ENCODE peak calls at places on chromosomes 13 and 19, in eight cellular contexts. One of them, this sample, is unnamed.

GRCh38 chr19:44597131-44597491 is 16.3 kb upstream of the IGSF23 start:
- DNase-seq in GM23248: no peak
- DNase-seq in stimulated activated CD4-positive, alpha-beta T cell treated with anti-CD3 and anti-CD28 coated beads, Interleukin-2, amount 100 ng/mL, for 24 hours: no peak
- DNase-seq in HS-5: no peak
- DNase-seq in AG08396: no peak
- DNase-seq in Daoy: no peak
- DNase-seq in NCI-H2171: no peak
- DNase-seq in MV-4-11: no peak
- DNase-seq in this sample: no peak

GRCh38 chr13:73883162-73883561 is 251.0 kb downstream of the KLF12 start:
- DNase-seq in NCI-H2171: no peak
- DNase-seq in stimulated activated CD4-positive, alpha-beta T cell treated with anti-CD3 and anti-CD28 coated beads, Interleukin-2, amount 100 ng/mL, for 24 hours: no peak
- DNase-seq in MV-4-11: no peak
- DNase-seq in Daoy: no peak
- DNase-seq in GM23248: no peak
- DNase-seq in HS-5: no peak
- DNase-seq in AG08396: no peak
- DNase-seq in this sample: no peak

GRCh38 chr13:35475960-35476943 is at the start of gene MAB21L1:
- DNase-seq in stimulated activated CD4-positive, alpha-beta T cell treated with anti-CD3 and anti-CD28 coated beads, Interleukin-2, amount 100 ng/mL, for 24 hours: peak; percentile 5
- DNase-seq in GM23248: peak; percentile 89
- DNase-seq in MV-4-11: peak; percentile 59
- DNase-seq in AG08396: peak; percentile 58
- DNase-seq in Daoy: peak; percentile 68
- DNase-seq in NCI-H2171: no peak
- DNase-seq in HS-5: no peak
- DNase-seq in this sample: peak; percentile 78

GRCh38 chr19:51034704-51035103 is at the start of gene KLK12:
- DNase-seq in MV-4-11: no peak
- DNase-seq in stimulated activated CD4-positive, alpha-beta T cell treated with anti-CD3 and anti-CD28 coated beads, Interleukin-2, amount 100 ng/mL, for 24 hours: no peak
- DNase-seq in HS-5: no peak
- DNase-seq in Daoy: no peak
- DNase-seq in NCI-H2171: no peak
- DNase-seq in GM23248: no peak
- DNase-seq in AG08396: no peak
- DNase-seq in this sample: no peak

GRCh38 chr13:36369268-36370107 is 23.3 kb upstream of the SPART start:
- DNase-seq in stimulated activated CD4-positive, alpha-beta T cell treated with anti-CD3 and anti-CD28 coated beads, Interleukin-2, amount 100 ng/mL, for 24 hours: no peak
- DNase-seq in Daoy: no peak
- DNase-seq in NCI-H2171: no peak
- DNase-seq in AG08396: no peak
- DNase-seq in HS-5: no peak
- DNase-seq in MV-4-11: no peak
- DNase-seq in GM23248: no peak
- DNase-seq in this sample: peak; percentile 82

GRCh38 chr13:21837841-21838551 is 167.1 kb downstream of the FGF9 start:
- DNase-seq in HS-5: peak; percentile 5
- DNase-seq in MV-4-11: peak; percentile 49
- DNase-seq in Daoy: no peak
- DNase-seq in GM23248: peak; percentile 54
- DNase-seq in stimulated activated CD4-positive, alpha-beta T cell treated with anti-CD3 and anti-CD28 coated beads, Interleukin-2, amount 100 ng/mL, for 24 hours: no peak
- DNase-seq in AG08396: peak; percentile 41
- DNase-seq in NCI-H2171: no peak
- DNase-seq in this sample: no peak

GRCh38 chr13:109271991-109272454 is 514.4 kb downstream of the IRS2 start:
- DNase-seq in NCI-H2171: no peak
- DNase-seq in HS-5: no peak
- DNase-seq in Daoy: peak; percentile 56
- DNase-seq in AG08396: no peak
- DNase-seq in stimulated activated CD4-positive, alpha-beta T cell treated with anti-CD3 and anti-CD28 coated beads, Interleukin-2, amount 100 ng/mL, for 24 hours: no peak
- DNase-seq in MV-4-11: no peak
- DNase-seq in GM23248: peak; percentile 78
- DNase-seq in this sample: peak; percentile 73

GRCh38 chr19:38917921-38918491 is 6.0 kb upstream of the CCER2 start:
- DNase-seq in Daoy: no peak
- DNase-seq in MV-4-11: peak; percentile 20
- DNase-seq in GM23248: peak; percentile 30
- DNase-seq in AG08396: peak; percentile 44
- DNase-seq in HS-5: no peak
- DNase-seq in stimulated activated CD4-positive, alpha-beta T cell treated with anti-CD3 and anti-CD28 coated beads, Interleukin-2, amount 100 ng/mL, for 24 hours: no peak
- DNase-seq in NCI-H2171: no peak
- DNase-seq in this sample: peak; percentile 23

GRCh38 chr19:45528744-45529453 is 21.6 kb downstream of the VASP start:
- DNase-seq in HS-5: no peak
- DNase-seq in GM23248: no peak
- DNase-seq in Daoy: no peak
- DNase-seq in NCI-H2171: peak; percentile 77
- DNase-seq in AG08396: no peak
- DNase-seq in stimulated activated CD4-positive, alpha-beta T cell treated with anti-CD3 and anti-CD28 coated beads, Interleukin-2, amount 100 ng/mL, for 24 hours: peak; percentile 31
- DNase-seq in MV-4-11: no peak
- DNase-seq in this sample: no peak

GRCh38 chr13:43687038-43687437 is 99.7 kb downstream of the ENOX1 start:
- DNase-seq in MV-4-11: no peak
- DNase-seq in AG08396: no peak
- DNase-seq in stimulated activated CD4-positive, alpha-beta T cell treated with anti-CD3 and anti-CD28 coated beads, Interleukin-2, amount 100 ng/mL, for 24 hours: no peak
- DNase-seq in NCI-H2171: no peak
- DNase-seq in Daoy: no peak
- DNase-seq in GM23248: no peak
- DNase-seq in HS-5: no peak
- DNase-seq in this sample: no peak

GRCh38 chr13:97240789-97241734 is 18.9 kb downstream of the MBNL2 start:
- DNase-seq in AG08396: no peak
- DNase-seq in stimulated activated CD4-positive, alpha-beta T cell treated with anti-CD3 and anti-CD28 coated beads, Interleukin-2, amount 100 ng/mL, for 24 hours: no peak
- DNase-seq in GM23248: no peak
- DNase-seq in MV-4-11: no peak
- DNase-seq in Daoy: no peak
- DNase-seq in HS-5: no peak
- DNase-seq in NCI-H2171: no peak
- DNase-seq in this sample: no peak

GRCh38 chr19:12596485-12596884 is 14.1 kb downstream of the ZNF490 start:
- DNase-seq in NCI-H2171: no peak
- DNase-seq in Daoy: no peak
- DNase-seq in AG08396: no peak
- DNase-seq in stimulated activated CD4-positive, alpha-beta T cell treated with anti-CD3 and anti-CD28 coated beads, Interleukin-2, amount 100 ng/mL, for 24 hours: no peak
- DNase-seq in MV-4-11: no peak
- DNase-seq in GM23248: no peak
- DNase-seq in HS-5: no peak
- DNase-seq in this sample: no peak

GRCh38 chr13:69553976-69554375 is 553.6 kb upstream of the ATXN8OS start:
- DNase-seq in GM23248: no peak
- DNase-seq in AG08396: no peak
- DNase-seq in HS-5: no peak
- DNase-seq in stimulated activated CD4-positive, alpha-beta T cell treated with anti-CD3 and anti-CD28 coated beads, Interleukin-2, amount 100 ng/mL, for 24 hours: no peak
- DNase-seq in MV-4-11: no peak
- DNase-seq in Daoy: no peak
- DNase-seq in NCI-H2171: no peak
- DNase-seq in this sample: no peak

GRCh38 chr13:100298116-100298681 is 209.3 kb downstream of the PCCA start:
- DNase-seq in AG08396: no peak
- DNase-seq in HS-5: no peak
- DNase-seq in MV-4-11: no peak
- DNase-seq in GM23248: no peak
- DNase-seq in stimulated activated CD4-positive, alpha-beta T cell treated with anti-CD3 and anti-CD28 coated beads, Interleukin-2, amount 100 ng/mL, for 24 hours: no peak
- DNase-seq in Daoy: no peak
- DNase-seq in NCI-H2171: no peak
- DNase-seq in this sample: no peak

GRCh38 chr13:41075034-41075433 is 13.7 kb downstream of the WBP4 start:
- DNase-seq in GM23248: peak; percentile 69
- DNase-seq in Daoy: no peak
- DNase-seq in MV-4-11: no peak
- DNase-seq in NCI-H2171: no peak
- DNase-seq in HS-5: no peak
- DNase-seq in AG08396: peak; percentile 38
- DNase-seq in stimulated activated CD4-positive, alpha-beta T cell treated with anti-CD3 and anti-CD28 coated beads, Interleukin-2, amount 100 ng/mL, for 24 hours: peak; percentile 20
- DNase-seq in this sample: peak; percentile 20

GRCh38 chr13:73938375-73939070 is 195.7 kb downstream of the KLF12 start:
- DNase-seq in MV-4-11: no peak
- DNase-seq in stimulated activated CD4-positive, alpha-beta T cell treated with anti-CD3 and anti-CD28 coated beads, Interleukin-2, amount 100 ng/mL, for 24 hours: no peak
- DNase-seq in AG08396: peak; percentile 58
- DNase-seq in GM23248: peak; percentile 90
- DNase-seq in Daoy: peak; percentile 68
- DNase-seq in HS-5: peak; percentile 39
- DNase-seq in NCI-H2171: no peak
- DNase-seq in this sample: peak; percentile 65

GRCh38 chr13:95643814-95644598 is 500 bp downstream of the DZIP1 start:
- DNase-seq in Daoy: peak; percentile 49
- DNase-seq in HS-5: no peak
- DNase-seq in NCI-H2171: peak; percentile 41
- DNase-seq in stimulated activated CD4-positive, alpha-beta T cell treated with anti-CD3 and anti-CD28 coated beads, Interleukin-2, amount 100 ng/mL, for 24 hours: peak; percentile 11
- DNase-seq in MV-4-11: no peak
- DNase-seq in GM23248: peak; percentile 74
- DNase-seq in AG08396: peak; percentile 45
- DNase-seq in this sample: peak; percentile 40

GRCh38 chr13:49977992-49978391 is 18.9 kb upstream of the TRIM13 start:
- DNase-seq in GM23248: no peak
- DNase-seq in stimulated activated CD4-positive, alpha-beta T cell treated with anti-CD3 and anti-CD28 coated beads, Interleukin-2, amount 100 ng/mL, for 24 hours: no peak
- DNase-seq in NCI-H2171: no peak
- DNase-seq in AG08396: no peak
- DNase-seq in MV-4-11: peak; percentile 47
- DNase-seq in Daoy: no peak
- DNase-seq in HS-5: no peak
- DNase-seq in this sample: no peak

GRCh38 chr13:28463481-28463880 is 31.4 kb downstream of the FLT1 start:
- DNase-seq in AG08396: no peak
- DNase-seq in Daoy: no peak
- DNase-seq in NCI-H2171: no peak
- DNase-seq in stimulated activated CD4-positive, alpha-beta T cell treated with anti-CD3 and anti-CD28 coated beads, Interleukin-2, amount 100 ng/mL, for 24 hours: no peak
- DNase-seq in GM23248: no peak
- DNase-seq in HS-5: no peak
- DNase-seq in MV-4-11: no peak
- DNase-seq in this sample: no peak

GRCh38 chr13:51549593-51549992 is 34.7 kb upstream of the WDFY2 start:
- DNase-seq in GM23248: no peak
- DNase-seq in HS-5: no peak
- DNase-seq in NCI-H2171: no peak
- DNase-seq in MV-4-11: no peak
- DNase-seq in stimulated activated CD4-positive, alpha-beta T cell treated with anti-CD3 and anti-CD28 coated beads, Interleukin-2, amount 100 ng/mL, for 24 hours: no peak
- DNase-seq in Daoy: peak; percentile 5
- DNase-seq in AG08396: no peak
- DNase-seq in this sample: no peak

GRCh38 chr13:93280688-93281087 is 54.1 kb downstream of the GPC6 start:
- DNase-seq in MV-4-11: no peak
- DNase-seq in Daoy: no peak
- DNase-seq in GM23248: no peak
- DNase-seq in HS-5: no peak
- DNase-seq in stimulated activated CD4-positive, alpha-beta T cell treated with anti-CD3 and anti-CD28 coated beads, Interleukin-2, amount 100 ng/mL, for 24 hours: no peak
- DNase-seq in AG08396: no peak
- DNase-seq in NCI-H2171: no peak
- DNase-seq in this sample: no peak

GRCh38 chr13:59671853-59672252 is 491.9 kb downstream of the DIAPH3 start:
- DNase-seq in NCI-H2171: no peak
- DNase-seq in HS-5: no peak
- DNase-seq in MV-4-11: peak; percentile 59
- DNase-seq in GM23248: no peak
- DNase-seq in AG08396: no peak
- DNase-seq in stimulated activated CD4-positive, alpha-beta T cell treated with anti-CD3 and anti-CD28 coated beads, Interleukin-2, amount 100 ng/mL, for 24 hours: no peak
- DNase-seq in Daoy: no peak
- DNase-seq in this sample: no peak

GRCh38 chr19:9995079-9995478 is 15.2 kb downstream of the COL5A3 start:
- DNase-seq in MV-4-11: peak; percentile 18
- DNase-seq in AG08396: no peak
- DNase-seq in stimulated activated CD4-positive, alpha-beta T cell treated with anti-CD3 and anti-CD28 coated beads, Interleukin-2, amount 100 ng/mL, for 24 hours: no peak
- DNase-seq in Daoy: no peak
- DNase-seq in GM23248: no peak
- DNase-seq in HS-5: no peak
- DNase-seq in NCI-H2171: no peak
- DNase-seq in this sample: no peak

GRCh38 chr19:13058951-13059660 is 43.6 kb downstream of the LYL1 start:
- DNase-seq in NCI-H2171: no peak
- DNase-seq in HS-5: no peak
- DNase-seq in GM23248: no peak
- DNase-seq in stimulated activated CD4-positive, alpha-beta T cell treated with anti-CD3 and anti-CD28 coated beads, Interleukin-2, amount 100 ng/mL, for 24 hours: no peak
- DNase-seq in Daoy: no peak
- DNase-seq in AG08396: no peak
- DNase-seq in MV-4-11: no peak
- DNase-seq in this sample: no peak

GRCh38 chr13:109715902-109716301 is 70.5 kb downstream of the IRS2 start:
- DNase-seq in stimulated activated CD4-positive, alpha-beta T cell treated with anti-CD3 and anti-CD28 coated beads, Interleukin-2, amount 100 ng/mL, for 24 hours: no peak
- DNase-seq in GM23248: peak; percentile 42
- DNase-seq in AG08396: peak; percentile 38
- DNase-seq in Daoy: no peak
- DNase-seq in NCI-H2171: no peak
- DNase-seq in MV-4-11: peak; percentile 83
- DNase-seq in HS-5: no peak
- DNase-seq in this sample: no peak

GRCh38 chr19:2561895-2562294 is 86.0 kb downstream of the GADD45B start:
- DNase-seq in Daoy: no peak
- DNase-seq in HS-5: no peak
- DNase-seq in NCI-H2171: no peak
- DNase-seq in stimulated activated CD4-positive, alpha-beta T cell treated with anti-CD3 and anti-CD28 coated beads, Interleukin-2, amount 100 ng/mL, for 24 hours: peak; percentile 76
- DNase-seq in AG08396: no peak
- DNase-seq in GM23248: no peak
- DNase-seq in MV-4-11: no peak
- DNase-seq in this sample: no peak

GRCh38 chr13:33441015-33441414 is 155.5 kb upstream of the STARD13 start:
- DNase-seq in AG08396: no peak
- DNase-seq in GM23248: peak; percentile 37
- DNase-seq in stimulated activated CD4-positive, alpha-beta T cell treated with anti-CD3 and anti-CD28 coated beads, Interleukin-2, amount 100 ng/mL, for 24 hours: no peak
- DNase-seq in Daoy: peak; percentile 18
- DNase-seq in HS-5: no peak
- DNase-seq in MV-4-11: peak; percentile 31
- DNase-seq in NCI-H2171: no peak
- DNase-seq in this sample: peak; percentile 23

GRCh38 chr19:3750211-3750610 is 11.3 kb downstream of the APBA3 start:
- DNase-seq in stimulated activated CD4-positive, alpha-beta T cell treated with anti-CD3 and anti-CD28 coated beads, Interleukin-2, amount 100 ng/mL, for 24 hours: no peak
- DNase-seq in NCI-H2171: no peak
- DNase-seq in AG08396: no peak
- DNase-seq in MV-4-11: no peak
- DNase-seq in Daoy: no peak
- DNase-seq in GM23248: no peak
- DNase-seq in HS-5: no peak
- DNase-seq in this sample: no peak

GRCh38 chr13:34343413-34343812 is 525.5 kb downstream of the RFC3 start:
- DNase-seq in NCI-H2171: no peak
- DNase-seq in stimulated activated CD4-positive, alpha-beta T cell treated with anti-CD3 and anti-CD28 coated beads, Interleukin-2, amount 100 ng/mL, for 24 hours: no peak
- DNase-seq in AG08396: no peak
- DNase-seq in GM23248: no peak
- DNase-seq in Daoy: no peak
- DNase-seq in MV-4-11: no peak
- DNase-seq in HS-5: no peak
- DNase-seq in this sample: no peak

This sample was measured in RPMI7951.